ENCODE peak calls at places on chromosomes 1 and 21, in eight cellular contexts. A is heart left ventricle, D is ovary, R is endothelial cell of umbilical vein, W is right lobe of liver, K is uterus, N is body of pancreas, O is tibial nerve. P is an unnamed sample.

GRCh38 chr1:100309863-100310262 is 42.4 kb upstream of the CDC14A start:
- DNase-seq in A (no peak), D (no peak), R (no peak), W (no peak), K (no peak), N (no peak), O (no peak), P (no peak)

GRCh38 chr1:80869299-80869698 is 931.4 kb upstream of the ADGRL2 start:
- DNase-seq in A (no peak), D (no peak), R (no peak), W (no peak), K (no peak), N (no peak), O (no peak), P (no peak)

GRCh38 chr1:84613026-84613425 is 38.8 kb upstream of the CTBS start:
- DNase-seq in A (no peak), D (no peak), R (no peak), W (no peak), K (no peak), N (no peak), O (no peak), P (no peak)

GRCh38 chr1:234864116-234864515 is 254.1 kb upstream of the IRF2BP2 start:
- DNase-seq in A (no peak), D (no peak), R (peak; percentile 15), W (no peak), K (peak; percentile 6), N (no peak), O (no peak), P (no peak)

GRCh38 chr1:55428944-55429931 is 214.1 kb upstream of the USP24 start:
- DNase-seq in A (no peak), D (no peak), R (peak; percentile 99), W (no peak), K (peak; percentile 24), N (peak; percentile 19), O (peak; percentile 55), P (peak; percentile 69)

GRCh38 chr1:240965581-240966091 is 353.7 kb upstream of the GREM2 start:
- DNase-seq in A (no peak), D (no peak), R (no peak), W (no peak), K (no peak), N (no peak), O (no peak), P (no peak)

GRCh38 chr1:178155478-178156255 is 61.8 kb downstream of the RASAL2 start:
- DNase-seq in A (no peak), D (no peak), R (no peak), W (no peak), K (no peak), N (no peak), O (no peak), P (no peak)

GRCh38 chr21:46189213-46189958 is 5.1 kb upstream of the SPATC1L start:
- DNase-seq in A (no peak), D (no peak), R (peak; percentile 14), W (no peak), K (no peak), N (no peak), O (no peak), P (no peak)

GRCh38 chr1:199218065-199218464 is 579.2 kb downstream of the PTPRC start:
- DNase-seq in A (no peak), D (no peak), R (no peak), W (no peak), K (no peak), N (no peak), O (no peak), P (no peak)

GRCh38 chr1:24770891-24771290 is 25.6 kb downstream of the CLIC4 start:
- DNase-seq in A (no peak), D (no peak), R (peak; percentile 47), W (no peak), K (no peak), N (no peak), O (no peak), P (no peak)

GRCh38 chr1:151905070-151905442 is 4.3 kb downstream of the THEM4 start:
- DNase-seq in A (no peak), D (no peak), R (peak; percentile 60), W (no peak), K (no peak), N (no peak), O (no peak), P (no peak)

GRCh38 chr1:201423655-201424610 is 2.4 kb upstream of the TNNI1 start:
- DNase-seq in A (no peak), D (no peak), R (no peak), W (no peak), K (no peak), N (no peak), O (no peak), P (no peak)

GRCh38 chr1:92482665-92483441 is 3.9 kb downstream of the GFI1 start:
- DNase-seq in A (no peak), D (no peak), R (no peak), W (no peak), K (no peak), N (peak; percentile 26), O (no peak), P (no peak)

GRCh38 chr1:3922851-3923250 is 22.8 kb upstream of the C1orf174 start:
- DNase-seq in A (no peak), D (no peak), R (no peak), W (no peak), K (no peak), N (no peak), O (no peak), P (no peak)

GRCh38 chr1:231045318-231045717 is 5.3 kb upstream of the FAM89A start:
- DNase-seq in A (no peak), D (no peak), R (no peak), W (no peak), K (no peak), N (no peak), O (no peak), P (no peak)

GRCh38 chr1:24957016-24957807 is 27.1 kb upstream of the RUNX3 start:
- DNase-seq in A (peak; percentile 9), D (no peak), R (no peak), W (no peak), K (no peak), N (no peak), O (no peak), P (no peak)

GRCh38 chr21:35521293-35521692 is 472.2 kb upstream of the RUNX1 start:
- DNase-seq in A (no peak), D (no peak), R (no peak), W (no peak), K (no peak), N (no peak), O (no peak), P (no peak)

GRCh38 chr1:26081267-26082019 is 14.0 kb upstream of the TRIM63 start:
- DNase-seq in A (peak; percentile 82), D (no peak), R (no peak), W (no peak), K (no peak), N (no peak), O (no peak), P (no peak)

GRCh38 chr21:16588433-16588860 is 858.7 kb downstream of the USP25 start:
- DNase-seq in A (peak; percentile 74), D (peak; percentile 77), R (no peak), W (peak; percentile 46), K (peak; percentile 74), N (peak; percentile 21), O (peak; percentile 74), P (peak; percentile 31)
- H3K4me3 ChIP-seq in A (peak overlapping the region; percentile 36), D (peak overlapping the region; percentile 41), R (peak overlapping the region; percentile 40), W (peak overlapping the region; percentile 18), K (peak overlapping the region; percentile 32), N (no peak overlapping the region), O (peak overlapping the region; percentile 31), P (peak overlapping the region; percentile 39)

GRCh38 chr1:236524142-236524891 is 535 bp downstream of the LGALS8 start:
- DNase-seq in A (peak; percentile 27), D (no peak), R (peak; percentile 75), W (peak; percentile 53), K (peak; percentile 24), N (peak; percentile 30), O (peak; percentile 53), P (peak; percentile 38)

GRCh38 chr1:236526079-236526478 is 2.3 kb downstream of the LGALS8 start:
- DNase-seq in A (no peak), D (no peak), R (no peak), W (no peak), K (no peak), N (no peak), O (no peak), P (no peak)

GRCh38 chr1:236522937-236523703 is 662 bp upstream of the LGALS8 start:
- DNase-seq in A (peak; percentile 54), D (peak; percentile 63), R (peak; percentile 21), W (peak; percentile 70), K (peak; percentile 33), N (peak; percentile 52), O (peak; percentile 7), P (peak; percentile 41)

GRCh38 chr1:236524892-236525179 is 1.1 kb downstream of the LGALS8 start:
- DNase-seq in A (no peak), D (no peak), R (no peak), W (no peak), K (no peak), N (no peak), O (no peak), P (no peak)

GRCh38 chr1:236523704-236524141 is at the start of gene LGALS8:
- DNase-seq in A (peak; percentile 95), D (peak; percentile 92), R (peak; percentile 83), W (peak; percentile 92), K (peak; percentile 85), N (peak; percentile 84), O (peak; percentile 86), P (peak; percentile 87)
- TF ChIP-seq POLR2A in A (peak; percentile 52), D (peak; percentile 47), R (peak; percentile 5), W (peak; percentile 55), K (peak; percentile 35), N (peak; percentile 75), O (no peak), P (no peak)

GRCh38 chr1:50488876-50489275 is 65.6 kb upstream of the DMRTA2 start:
- DNase-seq in A (no peak), D (no peak), R (no peak), W (no peak), K (no peak), N (no peak), O (no peak), P (no peak)

GRCh38 chr1:50491142-50491541 is 67.9 kb upstream of the DMRTA2 start:
- DNase-seq in A (no peak), D (no peak), R (no peak), W (no peak), K (no peak), N (no peak), O (no peak), P (no peak)

GRCh38 chr1:50492142-50492541 is 68.9 kb upstream of the DMRTA2 start:
- DNase-seq in A (no peak), D (no peak), R (no peak), W (no peak), K (no peak), N (no peak), O (no peak), P (no peak)

GRCh38 chr1:50488403-50488802 is 65.2 kb upstream of the DMRTA2 start:
- DNase-seq in A (no peak), D (no peak), R (no peak), W (no peak), K (no peak), N (no peak), O (no peak), P (no peak)

GRCh38 chr1:50490640-50491039 is 67.4 kb upstream of the DMRTA2 start:
- DNase-seq in A (no peak), D (no peak), R (peak; percentile 9), W (no peak), K (no peak), N (no peak), O (no peak), P (no peak)
- H3K4me1 ChIP-seq in A (no peaks in the 10 kb centered on the region), D (no peaks in the 10 kb centered on the region), R (no peaks in the 10 kb centered on the region), W (no peaks in the 10 kb centered on the region), K (no peaks in the 10 kb centered on the region), N (no peaks in the 10 kb centered on the region), O (no peaks in the 10 kb centered on the region), P (no peaks in the 10 kb centered on the region)

GRCh38 chr21:43207868-43208267 is 39.1 kb downstream of the CRYAA start:
- DNase-seq in A (no peak), D (no peak), R (no peak), W (peak; percentile 23), K (no peak), N (peak; percentile 5), O (no peak), P (no peak)
- H3K4me3 ChIP-seq in A (no peak overlapping the region), D (no peak overlapping the region), R (no peak overlapping the region), W (no peak overlapping the region), K (no peak overlapping the region), N (no peak overlapping the region), O (no peak overlapping the region), P (no peak overlapping the region)

P was measured in stomach.